ENCODE peak calls at places on chromosomes 4 and X, in five cellular contexts. H is nucleus accumbens, V is PC-9, L is fibroblast of gingiva, A is non-pigmented ciliary epithelial cell. I is an unnamed sample.

GRCh38 chrX:50470103-50471031 is at the start of gene DGKK:
- DNase-seq in V (no peak), L (no peak), A (no peak), H (no peak), I (no peak)

GRCh38 chr4:27154706-27155105 is 294.1 kb downstream of the STIM2 start:
- DNase-seq in V (no peak), A (peak), L (no peak), H (no peak), I (no peak)

GRCh38 chr4:38759077-38759789 is 23.6 kb downstream of the TLR10 start:
- DNase-seq in H (peak), L (peak), V (peak), A (no peak), I (peak)

GRCh38 chrX:101415180-101416130 is 7.4 kb downstream of the HNRNPH2 start:
- DNase-seq in L (peak), V (peak), A (no peak), H (peak), I (peak)

GRCh38 chrX:71532078-71532752 is 689 bp upstream of the OGT start:
- DNase-seq in H (no peak), L (peak), V (no peak), A (no peak), I (no peak)

GRCh38 chr4:159283697-159284492 is 181.0 kb downstream of the RAPGEF2 start:
- DNase-seq in V (peak), H (no peak), L (peak), A (peak), I (no peak)

GRCh38 chr4:109065006-109065405 is 237.5 kb downstream of the COL25A1 start:
- DNase-seq in L (no peak), H (no peak), V (no peak), A (no peak), I (no peak)

GRCh38 chr4:158913766-158914165 is 144.9 kb downstream of the FNIP2 start:
- DNase-seq in A (no peak), V (no peak), L (peak), H (no peak), I (no peak)

GRCh38 chr4:67054901-67055300 is 490.4 kb downstream of the CENPC start:
- DNase-seq in A (no peak), V (no peak), L (no peak), H (no peak), I (no peak)

GRCh38 chrX:107483976-107484726 is 34.7 kb downstream of the FRMPD3 start:
- DNase-seq in V (no peak), H (no peak), A (no peak), L (no peak), I (peak)

GRCh38 chrX:43510194-43510593 is 145.9 kb upstream of the MAOA start:
- DNase-seq in V (no peak), A (no peak), H (no peak), L (no peak), I (no peak)

GRCh38 chr4:103019319-103020124 is at the start of gene SLC9B1:
- DNase-seq in H (peak), A (peak), V (peak), L (peak), I (peak)

GRCh38 chr4:74412225-74412624 is 32.7 kb upstream of the AREG start:
- DNase-seq in L (no peak), A (no peak), H (no peak), V (no peak), I (no peak)

GRCh38 chr4:154722262-154722661 is 21.5 kb upstream of the LRAT start:
- DNase-seq in H (no peak), V (no peak), A (no peak), L (no peak), I (no peak)

GRCh38 chr4:144575181-144575580 is 70.8 kb upstream of the HHIP start:
- DNase-seq in H (peak), A (no peak), L (peak), V (no peak), I (no peak)

GRCh38 chr4:94262163-94263016 is 54.7 kb downstream of the SMARCAD1 start:
- DNase-seq in L (no peak), V (no peak), A (no peak), H (no peak), I (no peak)

GRCh38 chr4:140756292-140757219 is at the start of gene TBC1D9:
- DNase-seq in H (peak), L (peak), V (peak), A (peak), I (peak)

GRCh38 chr4:73396993-73397972 is 6.8 kb upstream of the ALB start:
- DNase-seq in A (no peak), H (no peak), L (no peak), V (no peak), I (no peak)

GRCh38 chrX:10496345-10496965 is 123.9 kb downstream of the MID1 start:
- DNase-seq in H (no peak), V (no peak), A (peak), L (peak), I (no peak)

GRCh38 chrX:12867746-12868145 is 874 bp downstream of the TLR7 start:
- DNase-seq in V (no peak), L (no peak), A (no peak), H (no peak), I (no peak)

GRCh38 chr4:87911252-87911774 is 64.2 kb upstream of the SPP1 start:
- DNase-seq in L (no peak), A (no peak), H (peak), V (no peak), I (no peak)

GRCh38 chrX:36978886-36979285 is 29.3 kb upstream of the FAM47C start:
- DNase-seq in H (no peak), V (no peak), A (peak), L (peak), I (no peak)

GRCh38 chr4:34363842-34364241 is 1880.5 kb downstream of the ARAP2 start:
- DNase-seq in L (no peak), H (no peak), A (no peak), V (no peak), I (no peak)

GRCh38 chr4:13445841-13446790 is 38.0 kb downstream of the RAB28 start:
- DNase-seq in V (no peak), A (no peak), H (no peak), L (no peak), I (no peak)

GRCh38 chr4:120829113-120829831 is 93.3 kb downstream of the PRDM5 start:
- DNase-seq in H (no peak), A (no peak), L (peak), V (no peak), I (no peak)

I was measured in cerebellum.